ENCODE peak calls at places on chromosomes 6 and 20, in four cellular contexts. J is GM12878, R is HepG2, E is K562. Y is an unnamed sample.

GRCh38 chr6:7004581-7005297 is 103.0 kb upstream of the RREB1 start:
- DNase-seq in J (no peak), R (no peak), E (no peak), Y (no peak)

GRCh38 chr6:159919011-159919511 is 28.3 kb downstream of the MAS1 start:
- DNase-seq in E (no peak), R (no peak), J (no peak), Y (no peak)

GRCh38 chr6:45591306-45591705 is 213.6 kb upstream of the SUPT3H start:
- DNase-seq in J (no peak), R (no peak), E (no peak), Y (no peak)

GRCh38 chr20:11777861-11778570 is 139.7 kb upstream of the BTBD3 start:
- DNase-seq in J (no peak), R (no peak), E (no peak), Y (no peak)

GRCh38 chr6:107539849-107540464 is 50.0 kb downstream of the SOBP start:
- DNase-seq in R (no peak), E (no peak), J (no peak), Y (no peak)

GRCh38 chr6:63214816-63215215 is 3.5 kb downstream of the FKBP1C start:
- DNase-seq in J (no peak), E (no peak), R (peak; percentile 16), Y (no peak)

GRCh38 chr6:82205793-82206425 is 41.6 kb downstream of the IBTK start:
- DNase-seq in J (no peak), R (peak; percentile 5), E (peak; percentile 76), Y (peak; percentile 4)

GRCh38 chr20:5171074-5171789 is 44.4 kb downstream of the CDS2 start:
- DNase-seq in J (no peak), R (no peak), E (no peak), Y (no peak)

GRCh38 chr6:101931766-101932165 is 538.3 kb downstream of the GRIK2 start:
- DNase-seq in J (no peak), E (no peak), R (no peak), Y (no peak)

GRCh38 chr6:22821664-22822320 is 252.4 kb downstream of the HDGFL1 start:
- DNase-seq in R (no peak), J (no peak), E (no peak), Y (no peak)

GRCh38 chr6:2970034-2970685 is 1.2 kb downstream of the SERPINB6 start:
- DNase-seq in J (no peak), E (peak; percentile 84), R (no peak), Y (no peak)

GRCh38 chr6:163337958-163338357 is 76.6 kb upstream of the QKI start:
- DNase-seq in J (no peak), E (no peak), R (no peak), Y (no peak)

GRCh38 chr20:61898405-61898804 is 167.3 kb downstream of the TAF4 start:
- DNase-seq in E (no peak), J (no peak), R (no peak), Y (no peak)

GRCh38 chr20:49570828-49571552 is 3.1 kb upstream of the PTGIS start:
- DNase-seq in E (no peak), J (no peak), R (no peak), Y (no peak)

GRCh38 chr6:132663661-132664060 is 4.7 kb upstream of the TAAR1 start:
- DNase-seq in J (no peak), R (no peak), E (no peak), Y (no peak)

GRCh38 chr20:25237610-25238318 is 10.1 kb upstream of the PYGB start:
- DNase-seq in R (peak; percentile 90), J (no peak), E (peak; percentile 81), Y (no peak)

GRCh38 chr6:127092486-127092885 is 26.0 kb upstream of the RSPO3 start:
- DNase-seq in R (no peak), E (no peak), J (no peak), Y (no peak)

GRCh38 chr6:9408718-9409117 is 973.4 kb upstream of the SLC35B3 start:
- DNase-seq in R (no peak), J (no peak), E (no peak), Y (no peak)

GRCh38 chr6:49479308-49480004 is 16.3 kb downstream of the CENPQ start:
- DNase-seq in E (no peak), J (no peak), R (no peak), Y (no peak)

GRCh38 chr20:63253438-63254236 is 626 bp downstream of the NKAIN4 start:
- DNase-seq in J (no peak), R (no peak), E (no peak), Y (peak; percentile 21)

GRCh38 chr6:113860165-113860955 is 3.2 kb downstream of the MARCKS start:
- DNase-seq in E (no peak), J (no peak), R (peak; percentile 42), Y (peak; percentile 35)

GRCh38 chr6:3227363-3228045 is at the start of gene TUBB2B:
- DNase-seq in E (no peak), J (no peak), R (no peak), Y (peak; percentile 81)

GRCh38 chr6:69985180-69985579 is 118.8 kb downstream of the COL19A1 start:
- DNase-seq in J (no peak), R (no peak), E (no peak), Y (no peak)

GRCh38 chr6:4240148-4240547 is 104.8 kb upstream of the ECI2 start:
- DNase-seq in R (no peak), E (no peak), J (no peak), Y (no peak)

GRCh38 chr6:128271527-128271926 is 248.9 kb downstream of the PTPRK start:
- DNase-seq in J (no peak), R (no peak), E (no peak), Y (no peak)

GRCh38 chr6:73180076-73180717 is 45.1 kb downstream of the KHDC1L start:
- DNase-seq in R (no peak), J (no peak), E (no peak), Y (no peak)

GRCh38 chr6:128630213-128630612 is 109.8 kb upstream of the PTPRK start:
- DNase-seq in E (no peak), R (no peak), J (no peak), Y (no peak)

GRCh38 chr6:150145830-150146229 is 3.0 kb downstream of the PPP1R14C start:
- DNase-seq in E (no peak), R (no peak), J (no peak), Y (no peak)

GRCh38 chr6:118893095-118893881 is 664 bp upstream of the ASF1A start:
- DNase-seq in E (peak; percentile 70), R (peak; percentile 49), J (no peak), Y (peak; percentile 36)

GRCh38 chr6:22756365-22756764 is 187.0 kb downstream of the HDGFL1 start:
- DNase-seq in J (no peak), E (no peak), R (no peak), Y (no peak)

GRCh38 chr6:147709396-147710272 is 201.1 kb downstream of the SAMD5 start:
- DNase-seq in J (no peak), R (peak; percentile 7), E (peak; percentile 85), Y (no peak)

GRCh38 chr20:34112600-34113061 is 588 bp upstream of the EIF2S2 start:
- DNase-seq in J (no peak), R (peak; percentile 48), E (peak; percentile 61), Y (peak; percentile 25)

GRCh38 chr20:63740070-63740500 is 509 bp downstream of the SLC2A4RG start:
- DNase-seq in R (no peak), J (no peak), E (peak; percentile 76), Y (peak; percentile 49)

GRCh38 chr20:10864076-10864672 is 190.4 kb upstream of the JAG1 start:
- DNase-seq in J (no peak), E (no peak), R (no peak), Y (no peak)

GRCh38 chr20:8255945-8256632 is 124.0 kb downstream of the PLCB1 start:
- DNase-seq in E (no peak), J (no peak), R (peak; percentile 84), Y (no peak)

GRCh38 chr6:142207265-142207877 is 60.3 kb downstream of the VTA1 start:
- DNase-seq in E (peak; percentile 68), R (peak; percentile 67), J (no peak), Y (peak; percentile 72)

GRCh38 chr6:125363010-125363359 is 61.2 kb upstream of the HDDC2 start:
- DNase-seq in R (peak; percentile 9), J (no peak), E (no peak), Y (no peak)

DNA sequence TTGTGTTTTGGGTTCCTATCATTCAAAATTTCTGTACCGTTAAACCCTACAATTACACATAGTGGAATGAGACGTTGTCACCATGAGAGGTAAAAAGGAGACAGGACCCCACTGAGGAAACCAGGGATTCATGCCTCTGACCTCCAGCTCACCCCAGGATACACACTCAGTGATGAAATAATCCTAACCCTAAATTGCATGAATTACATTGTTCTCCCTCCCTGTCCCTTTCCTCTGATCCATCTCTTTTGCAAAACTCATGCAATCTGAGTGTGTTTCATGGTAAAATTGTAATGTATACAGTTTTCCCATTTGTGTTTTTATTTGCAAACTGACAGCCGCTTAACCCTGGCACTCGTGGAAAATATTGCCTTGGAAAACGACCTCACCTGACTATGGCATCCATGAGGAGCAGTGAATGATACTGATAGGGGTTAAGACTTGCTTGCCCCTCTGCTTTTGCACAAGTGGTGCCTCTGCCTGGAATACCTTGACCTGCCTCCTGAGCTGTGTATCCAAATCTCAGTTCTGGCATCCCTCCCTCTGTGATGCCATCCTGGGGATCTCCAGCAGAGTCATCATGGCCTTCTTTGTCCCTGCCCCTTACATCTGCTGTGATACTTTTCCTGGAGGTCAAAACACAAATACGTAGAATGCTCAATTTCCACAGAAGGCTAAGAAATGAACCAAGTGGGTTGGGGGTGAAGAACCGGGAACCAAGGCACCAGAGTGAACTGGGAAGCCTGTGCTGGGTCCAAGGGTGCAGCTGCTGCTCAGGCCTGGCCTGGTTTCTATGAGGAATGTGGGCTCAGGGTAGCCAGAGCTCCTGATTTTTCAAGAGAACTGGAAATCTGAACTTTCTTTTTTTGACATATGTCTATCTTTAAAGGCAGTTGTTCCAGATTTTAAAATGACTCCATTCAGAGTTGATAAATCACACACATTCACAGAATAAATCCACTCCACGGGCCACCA is 211.6 kb upstream of the ZNF217 start:
- DNase-seq in R (no peak), E (no peak), J (no peak), Y (no peak)
- TF ChIP-seq FOXK2 in R (no peak), E (no peak), J (no peak), Y (no peak)

DNA sequence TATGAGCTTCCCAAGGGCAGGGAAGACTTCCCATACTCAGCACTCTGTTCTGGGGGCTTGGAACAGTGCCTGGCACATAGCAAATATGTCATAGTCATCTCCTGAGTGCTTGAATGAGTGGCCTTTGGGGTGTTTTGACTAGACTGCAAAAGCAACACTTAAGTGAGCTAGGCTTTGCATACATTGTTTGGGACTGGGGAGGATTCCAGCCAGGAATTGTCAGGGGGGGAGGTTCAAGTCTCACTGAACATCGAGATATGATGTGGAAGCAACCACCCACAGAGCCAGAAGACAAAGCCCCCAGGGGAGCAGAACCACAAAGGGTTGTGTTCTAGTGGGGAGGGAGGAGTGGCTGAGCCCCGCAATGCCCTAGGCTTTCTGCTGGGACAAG is 98.4 kb downstream of the SYCP2 start:
- DNase-seq in R (no peak), J (no peak), E (no peak), Y (no peak)
- TF ChIP-seq BHLHE40 in R (no peak), J (no peak), E (no peak), Y (no peak)

GRCh38 chr20:14361509-14362179 is 24.2 kb upstream of the FLRT3 start:
- DNase-seq in R (no peak), J (no peak), E (no peak), Y (no peak)

GRCh38 chr20:14355791-14356190 is 18.4 kb upstream of the FLRT3 start:
- DNase-seq in J (no peak), R (no peak), E (no peak), Y (no peak)

GRCh38 chr20:14360386-14360785 is 23.0 kb upstream of the FLRT3 start:
- DNase-seq in R (no peak), J (no peak), E (no peak), Y (no peak)
- TF ChIP-seq FOXK2 in R (no peak), J (no peak), E (no peak), Y (no peak)

GRCh38 chr20:31841928-31842327 is 3.5 kb downstream of the FOXS1 start:
- DNase-seq in E (peak; percentile 37), J (no peak), R (peak; percentile 38), Y (no peak)
- TF ChIP-seq BHLHE40 in E (no peak), J (no peak), R (no peak), Y (no peak)